ENCODE peak calls at places on chromosomes 16 and 17, in four cellular contexts. Q is NCI-H1694 treated with DMSO at 0.1 percent for 48 hours, H is RPMI7951, O is tibial artery. L is an unnamed sample.

GRCh38 chr17:73304438-73304837 is 7.4 kb downstream of the CDC42EP4 start:
- DNase-seq in O (no peak), Q (no peak), H (no peak), L (no peak)

GRCh38 chr17:55811536-55811935 is 60.7 kb downstream of the PCTP start:
- DNase-seq in H (no peak), Q (no peak), O (no peak), L (no peak)

GRCh38 chr17:312476-313148 is 40.0 kb downstream of the RPH3AL start:
- DNase-seq in O (no peak), Q (no peak), H (no peak), L (no peak)

GRCh38 chr16:72677662-72678447 is 370.1 kb downstream of the ZFHX3 start:
- DNase-seq in H (peak), O (no peak), Q (no peak), L (no peak)

GRCh38 chr17:78961571-78961970 is 18.2 kb downstream of the LGALS3BP start:
- DNase-seq in Q (no peak), O (no peak), H (no peak), L (no peak)

GRCh38 chr16:80674884-80675283 is 129.5 kb downstream of the CDYL2 start:
- DNase-seq in Q (no peak), O (no peak), H (no peak), L (no peak)

GRCh38 chr16:57187508-57187854 is 1.4 kb downstream of the RSPRY1 start:
- DNase-seq in Q (no peak), H (no peak), O (no peak), L (no peak)

GRCh38 chr16:2786061-2786825 is 1.1 kb downstream of the PRSS33 start:
- DNase-seq in Q (no peak), H (no peak), O (no peak), L (no peak)

GRCh38 chr17:76986318-76986717 is 118.1 kb downstream of the MGAT5B start:
- DNase-seq in Q (no peak), H (no peak), O (no peak), L (no peak)

GRCh38 chr17:3972281-3972731 is 8.1 kb upstream of the ATP2A3 start:
- DNase-seq in H (no peak), Q (no peak), O (no peak), L (no peak)

L was measured in uterus.